ENCODE peak calls at places on chromosome 13, in seven cellular contexts. R is stomach; E is A673; D is upper lobe of left lung; U is sigmoid colon; T is CD4-positive, CD25-positive, alpha-beta regulatory T cell; Z is GM23338. H is an unnamed sample.

GRCh38 chr13:30714629-30715028 is 20.7 kb upstream of the ALOX5AP start:
- DNase-seq in R (no peak), E (no peak), D (peak; percentile 63), U (no peak), T (no peak), Z (no peak), H (no peak)

GRCh38 chr13:41463823-41464602 is 6.7 kb downstream of the RGCC start:
- DNase-seq in R (no peak), E (no peak), D (no peak), U (no peak), T (no peak), Z (no peak), H (no peak)

GRCh38 chr13:25372275-25373081 is 704 bp downstream of the ATP8A2 start:
- DNase-seq in R (no peak), E (peak; percentile 26), D (no peak), U (no peak), T (no peak), Z (peak; percentile 64), H (no peak)

GRCh38 chr13:98869408-98870090 is 108.3 kb downstream of the DOCK9 start:
- DNase-seq in R (peak; percentile 29), E (no peak), D (no peak), U (no peak), T (peak; percentile 8), Z (no peak), H (no peak)

GRCh38 chr13:110483386-110483785 is 78.1 kb downstream of the RAB20 start:
- DNase-seq in R (no peak), E (no peak), D (no peak), U (no peak), T (no peak), Z (no peak), H (no peak)

GRCh38 chr13:101514695-101515275 is 62.3 kb downstream of the ITGBL1 start:
- DNase-seq in R (no peak), E (peak; percentile 68), D (no peak), U (no peak), T (peak; percentile 22), Z (peak; percentile 76), H (no peak)

GRCh38 chr13:109625156-109625555 is 161.2 kb downstream of the IRS2 start:
- DNase-seq in R (no peak), E (no peak), D (no peak), U (no peak), T (no peak), Z (no peak), H (no peak)

GRCh38 chr13:79398915-79399314 is 7.1 kb downstream of the RBM26 start:
- DNase-seq in R (no peak), E (no peak), D (no peak), U (no peak), T (no peak), Z (no peak), H (no peak)

GRCh38 chr13:30711375-30711774 is 24.0 kb upstream of the ALOX5AP start:
- DNase-seq in R (no peak), E (no peak), D (no peak), U (no peak), T (no peak), Z (no peak), H (no peak)

GRCh38 chr13:32255744-32256120 is 59.4 kb downstream of the ZAR1L start:
- DNase-seq in R (no peak), E (peak; percentile 4), D (no peak), U (no peak), T (no peak), Z (no peak), H (no peak)

GRCh38 chr13:37995052-37995451 is 125.5 kb upstream of the TRPC4 start:
- DNase-seq in R (no peak), E (peak; percentile 85), D (no peak), U (no peak), T (no peak), Z (peak; percentile 32), H (no peak)

GRCh38 chr13:54433511-54434206 is 1405.0 kb downstream of the OLFM4 start:
- DNase-seq in R (peak; percentile 58), E (no peak), D (no peak), U (no peak), T (no peak), Z (no peak), H (no peak)

GRCh38 chr13:42229287-42229686 is 42.7 kb upstream of the AKAP11 start:
- DNase-seq in R (no peak), E (no peak), D (no peak), U (no peak), T (no peak), Z (no peak), H (no peak)

GRCh38 chr13:110696776-110697175 is 9.1 kb downstream of the CARS2 start:
- DNase-seq in R (no peak), E (no peak), D (no peak), U (peak; percentile 54), T (no peak), Z (no peak), H (no peak)

GRCh38 chr13:72530471-72530870 is 197.0 kb downstream of the MZT1 start:
- DNase-seq in R (no peak), E (no peak), D (no peak), U (no peak), T (no peak), Z (no peak), H (no peak)

GRCh38 chr13:84126671-84127171 is 244.4 kb upstream of the SLITRK1 start:
- DNase-seq in R (no peak), E (peak; percentile 53), D (no peak), U (no peak), T (no peak), Z (no peak), H (no peak)

GRCh38 chr13:52455677-52456041 is 381 bp downstream of the CKAP2 start:
- DNase-seq in R (peak; percentile 65), E (peak; percentile 83), D (peak; percentile 77), U (peak; percentile 83), T (peak; percentile 76), Z (peak; percentile 94), H (peak; percentile 68)

GRCh38 chr13:111893071-111893606 is 173.8 kb upstream of the SOX1 start:
- DNase-seq in R (no peak), E (peak; percentile 62), D (no peak), U (no peak), T (no peak), Z (peak; percentile 84), H (no peak)

GRCh38 chr13:29702912-29703351 is 107.4 kb upstream of the SLC7A1 start:
- DNase-seq in R (no peak), E (peak; percentile 76), D (no peak), U (peak; percentile 72), T (no peak), Z (peak; percentile 18), H (peak; percentile 76)

GRCh38 chr13:50334944-50335343 is 319.7 kb downstream of the KCNRG start:
- DNase-seq in R (no peak), E (peak; percentile 24), D (no peak), U (no peak), T (no peak), Z (no peak), H (no peak)

GRCh38 chr13:109835321-109835720 is 48.9 kb upstream of the IRS2 start:
- DNase-seq in R (no peak), E (no peak), D (no peak), U (no peak), T (no peak), Z (no peak), H (no peak)

DNA sequence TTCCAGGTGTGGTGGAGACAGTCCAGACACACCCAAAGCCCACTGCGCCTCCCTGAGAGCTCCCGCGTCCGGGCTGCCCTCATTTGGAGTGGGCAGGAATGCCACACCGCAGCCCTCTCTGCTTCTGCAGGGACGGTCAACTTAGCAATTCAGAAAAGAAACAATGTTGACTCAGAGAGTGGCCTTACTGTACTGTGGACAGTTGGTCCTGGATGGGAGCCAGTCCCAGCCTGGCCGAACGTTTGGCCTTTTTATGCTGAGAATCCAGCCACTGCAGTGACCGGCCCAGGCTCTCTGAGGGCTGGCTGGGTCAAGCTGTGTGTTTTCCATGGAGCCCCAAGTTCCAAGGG is 7.2 kb downstream of the GAS6 start:
- DNase-seq in R (peak; percentile 57), E (no peak), D (no peak), U (no peak), T (no peak), Z (no peak), H (peak; percentile 32)
- H3K4me1 ChIP-seq in R (peaks cover 67% of the 10 kb centered on the region), E (no peaks in the 10 kb centered on the region), D (peaks cover 52% of the 10 kb centered on the region), U (no peaks in the 10 kb centered on the region), T (peaks cover 7% of the 10 kb centered on the region), Z (peaks cover 23% of the 10 kb centered on the region), H (peaks cover 35% of the 10 kb centered on the region)

GRCh38 chr13:36516225-36516624 is 83.9 kb downstream of the CCNA1 start:
- DNase-seq in R (no peak), E (no peak), D (no peak), U (no peak), T (no peak), Z (no peak), H (no peak)

GRCh38 chr13:36509369-36509768 is 77.1 kb downstream of the CCNA1 start:
- DNase-seq in R (no peak), E (peak; percentile 49), D (no peak), U (no peak), T (no peak), Z (peak; percentile 80), H (no peak)

GRCh38 chr13:36515466-36515865 is 83.2 kb downstream of the CCNA1 start:
- DNase-seq in R (no peak), E (no peak), D (no peak), U (no peak), T (no peak), Z (no peak), H (no peak)

GRCh38 chr13:36518707-36519106 is 86.4 kb downstream of the CCNA1 start:
- DNase-seq in R (no peak), E (no peak), D (no peak), U (no peak), T (no peak), Z (no peak), H (no peak)

DNA sequence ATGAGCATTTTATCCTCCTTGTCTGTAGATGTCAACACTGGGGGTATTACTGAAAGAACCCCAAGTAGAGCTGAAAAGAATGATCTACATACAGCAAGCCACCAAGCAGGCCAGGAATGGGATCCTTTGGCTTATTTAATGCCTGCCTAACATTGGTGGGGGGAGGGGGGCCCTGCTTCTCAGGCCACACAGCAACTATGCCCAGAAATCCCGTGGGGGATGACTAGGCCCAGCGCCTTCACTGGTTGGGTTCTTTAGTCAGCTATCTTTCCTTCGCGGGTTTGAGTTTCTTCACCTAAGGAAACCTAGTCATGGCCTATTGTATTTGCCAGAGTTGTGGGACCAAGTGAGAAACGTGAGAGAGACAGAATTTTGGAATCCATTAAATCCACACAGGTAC is 80.5 kb downstream of the CCNA1 start:
- DNase-seq in R (no peak), E (no peak), D (no peak), U (no peak), T (no peak), Z (no peak), H (no peak)
- H3K27ac ChIP-seq in R (no peak overlapping the region), E (peak overlapping the region; percentile 54), D (no peak overlapping the region), U (no peak overlapping the region), T (no peak overlapping the region), Z (no peak overlapping the region), H (no peak overlapping the region)

DNA sequence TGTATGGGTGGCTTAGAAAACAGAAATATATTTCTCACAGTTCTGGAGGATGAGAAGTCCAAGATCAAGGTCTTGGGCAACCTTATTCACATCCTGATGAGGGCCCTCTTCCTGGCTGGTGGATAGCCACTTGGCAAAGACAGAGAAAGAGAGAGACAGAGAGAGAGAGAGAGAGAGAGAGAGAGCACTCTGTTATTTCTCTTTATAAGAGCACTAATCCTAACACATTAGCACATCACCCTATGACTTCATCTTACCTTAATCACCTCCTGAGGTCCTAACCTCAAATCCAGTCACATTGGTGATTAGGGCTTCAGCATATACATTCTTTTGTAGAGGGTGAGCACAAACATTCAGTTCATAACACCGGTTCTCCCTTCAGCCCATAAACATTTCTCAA is 430.3 kb downstream of the EFNB2 start:
- DNase-seq in R (no peak), E (no peak), D (no peak), U (no peak), T (no peak), Z (no peak), H (no peak)
- H3K4me1 ChIP-seq in R (peaks cover 1% of the 10 kb centered on the region), E (no peaks in the 10 kb centered on the region), D (no peaks in the 10 kb centered on the region), U (no peaks in the 10 kb centered on the region), T (no peaks in the 10 kb centered on the region), Z (peaks cover 21% of the 10 kb centered on the region), H (peaks cover 29% of the 10 kb centered on the region)

GRCh38 chr13:106630650-106631049 is 62.7 kb upstream of the ARGLU1 start:
- DNase-seq in R (no peak), E (no peak), D (no peak), U (no peak), T (no peak), Z (no peak), H (no peak)
- H3K27ac ChIP-seq in R (no peak overlapping the region), E (no peak overlapping the region), D (no peak overlapping the region), U (no peak overlapping the region), T (no peak overlapping the region), Z (no peak overlapping the region), H (no peak overlapping the region)